ENCODE peak calls at places on chromosomes 5 and 9, in four cellular contexts. E, M, P and C are unnamed samples.

GRCh38 chr5:399296-400281 is 43.4 kb upstream of the EXOC3 start:
- DNase-seq in P (peak), M (no peak), E (no peak), C (no peak)

GRCh38 chr9:115855458-115856133 is 298.0 kb upstream of the PAPPA start:
- DNase-seq in M (no peak), P (no peak), E (no peak), C (no peak)

GRCh38 chr9:106130374-106130773 is 436.0 kb downstream of the TMEM38B start:
- DNase-seq in P (no peak), M (no peak), E (no peak), C (no peak)

GRCh38 chr5:104241051-104241450 is 678.5 kb upstream of the NUDT12 start:
- DNase-seq in M (no peak), E (no peak), P (no peak), C (peak)

GRCh38 chr5:109759304-109759703 is 69.6 kb downstream of the MAN2A1 start:
- DNase-seq in E (no peak), M (no peak), P (no peak), C (no peak)

GRCh38 chr9:95225016-95225745 is 92.3 kb downstream of the FANCC start:
- DNase-seq in M (no peak), E (no peak), P (no peak), C (no peak)

GRCh38 chr5:54007822-54008777 is 302.3 kb downstream of the ARL15 start:
- DNase-seq in M (no peak), P (no peak), E (no peak), C (no peak)

GRCh38 chr5:100165309-100165708 is 369.9 kb upstream of the FAM174A start:
- DNase-seq in M (no peak), E (no peak), P (no peak), C (no peak)

GRCh38 chr9:23643656-23644258 is 182.3 kb downstream of the ELAVL2 start:
- DNase-seq in M (no peak), E (no peak), P (no peak), C (no peak)

GRCh38 chr9:136364942-136365774 is 1.6 kb upstream of the DNLZ start:
- DNase-seq in E (no peak), P (no peak), M (no peak), C (no peak)

GRCh38 chr5:154397652-154398406 is 48.0 kb upstream of the SAP30L start:
- DNase-seq in M (no peak), P (no peak), E (no peak), C (no peak)

DNA sequence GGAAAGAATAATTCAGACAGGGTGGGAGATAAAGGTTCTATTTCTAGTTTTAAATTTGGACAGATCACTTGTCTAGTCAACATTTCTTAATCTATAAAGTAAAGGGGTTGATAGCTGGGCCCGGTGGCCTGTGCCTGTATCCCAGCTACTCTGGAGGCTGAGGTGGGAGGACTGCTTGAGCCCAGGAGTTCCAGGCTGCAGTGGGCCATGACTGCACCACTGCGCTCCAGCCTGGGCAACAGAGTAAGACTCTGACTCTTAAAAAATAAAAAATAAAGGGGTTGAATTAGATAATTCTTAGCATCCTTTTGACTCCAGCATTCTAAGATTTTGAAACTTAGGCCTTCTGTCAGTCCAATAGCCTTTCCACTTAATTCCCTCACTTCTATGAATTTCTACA is 10.8 kb downstream of the DIAPH1 start:
- DNase-seq in M (no peak), P (no peak), E (no peak), C (no peak)
- H3K27ac ChIP-seq in M (peak), P (peak), E (peak), C (no peak)

DNA sequence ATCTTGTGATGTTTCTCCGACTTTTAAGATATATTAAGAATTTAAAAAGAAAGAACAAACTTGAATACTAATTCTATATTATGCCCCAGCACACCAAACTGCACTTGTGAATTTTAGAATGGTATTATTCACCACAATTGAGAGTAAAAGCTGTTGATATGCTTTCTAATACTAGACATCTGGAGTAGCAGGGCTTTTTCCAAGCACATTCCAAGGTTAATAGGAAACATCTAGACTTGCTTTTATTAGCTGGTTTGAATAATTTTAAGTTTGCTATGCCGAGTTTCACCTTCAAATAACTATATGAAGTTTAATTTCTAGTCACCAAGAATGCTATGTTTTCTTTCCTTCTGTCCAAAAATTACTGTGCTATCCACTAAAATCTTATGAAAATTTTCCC is 13.5 kb downstream of the NREP start:
- DNase-seq in P (no peak), M (no peak), E (no peak), C (no peak)
- H3K27ac ChIP-seq in P (no peak), M (no peak), E (no peak), C (no peak)

GRCh38 chr9:72874344-72874743 is 78.5 kb downstream of the ALDH1A1 start:
- DNase-seq in P (no peak), M (no peak), E (no peak), C (no peak)
- H3K27ac ChIP-seq in P (no peak), M (no peak), E (no peak), C (no peak)

DNA sequence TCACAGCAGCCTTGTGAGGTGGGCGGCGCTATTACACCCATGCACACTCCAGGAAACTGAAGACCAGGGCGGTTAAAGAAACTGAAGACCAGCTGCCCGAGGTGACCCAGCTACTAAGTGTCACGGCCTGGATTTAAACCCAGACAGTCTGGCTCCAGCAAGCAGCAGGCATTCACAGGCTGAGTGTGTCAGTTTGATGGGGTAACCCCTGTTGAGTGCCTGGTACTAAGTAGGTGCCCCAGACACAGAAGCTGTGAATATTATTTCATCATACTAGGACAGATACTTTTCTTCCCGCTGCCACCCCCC is 7.3 kb downstream of the ENG start:
- DNase-seq in M (no peak), E (no peak), P (no peak), C (no peak)
- H3K27ac ChIP-seq in M (no peak), E (no peak), P (peak), C (no peak)

GRCh38 chr5:150777685-150778084 is 872 bp upstream of the SMIM3 start:
- DNase-seq in E (no peak), M (no peak), P (no peak), C (no peak)

GRCh38 chr5:150780180-150780692 is 1.7 kb downstream of the SMIM3 start:
- DNase-seq in E (no peak), M (no peak), P (no peak), C (no peak)

GRCh38 chr5:150779397-150780179 is 1.0 kb downstream of the SMIM3 start:
- DNase-seq in E (no peak), M (no peak), P (no peak), C (no peak)

GRCh38 chr5:150778103-150778516 is 447 bp upstream of the SMIM3 start:
- DNase-seq in M (no peak), P (no peak), E (no peak), C (no peak)

GRCh38 chr5:150778517-150779396 is at the start of gene SMIM3:
- DNase-seq in M (peak), E (peak), P (peak), C (peak)
- H3K27ac ChIP-seq in M (peak), E (peak), P (peak), C (peak)

DNA sequence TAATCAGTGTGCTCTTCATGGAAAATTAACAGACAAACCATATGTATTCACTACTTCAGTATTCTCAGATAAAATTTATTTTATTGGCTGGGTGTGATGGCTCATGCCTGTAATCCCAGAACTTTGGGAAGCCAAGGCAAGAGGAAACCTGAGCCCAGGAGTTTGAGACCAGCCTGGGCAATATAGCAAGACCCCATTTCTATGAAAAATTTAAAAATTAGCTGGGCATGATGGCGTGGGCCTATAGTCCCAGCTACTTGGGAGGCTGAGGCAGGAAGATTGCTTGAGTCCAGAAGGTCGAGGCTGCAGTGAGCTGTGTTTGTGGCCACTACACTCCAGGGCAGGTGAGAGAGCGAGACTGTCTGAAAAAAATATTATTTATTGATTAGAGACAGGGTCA is 23.4 kb upstream of the CREBRF start:
- DNase-seq in P (no peak), E (no peak), M (no peak), C (no peak)
- H3K27ac ChIP-seq in P (no peak), E (no peak), M (no peak), C (no peak)

DNA sequence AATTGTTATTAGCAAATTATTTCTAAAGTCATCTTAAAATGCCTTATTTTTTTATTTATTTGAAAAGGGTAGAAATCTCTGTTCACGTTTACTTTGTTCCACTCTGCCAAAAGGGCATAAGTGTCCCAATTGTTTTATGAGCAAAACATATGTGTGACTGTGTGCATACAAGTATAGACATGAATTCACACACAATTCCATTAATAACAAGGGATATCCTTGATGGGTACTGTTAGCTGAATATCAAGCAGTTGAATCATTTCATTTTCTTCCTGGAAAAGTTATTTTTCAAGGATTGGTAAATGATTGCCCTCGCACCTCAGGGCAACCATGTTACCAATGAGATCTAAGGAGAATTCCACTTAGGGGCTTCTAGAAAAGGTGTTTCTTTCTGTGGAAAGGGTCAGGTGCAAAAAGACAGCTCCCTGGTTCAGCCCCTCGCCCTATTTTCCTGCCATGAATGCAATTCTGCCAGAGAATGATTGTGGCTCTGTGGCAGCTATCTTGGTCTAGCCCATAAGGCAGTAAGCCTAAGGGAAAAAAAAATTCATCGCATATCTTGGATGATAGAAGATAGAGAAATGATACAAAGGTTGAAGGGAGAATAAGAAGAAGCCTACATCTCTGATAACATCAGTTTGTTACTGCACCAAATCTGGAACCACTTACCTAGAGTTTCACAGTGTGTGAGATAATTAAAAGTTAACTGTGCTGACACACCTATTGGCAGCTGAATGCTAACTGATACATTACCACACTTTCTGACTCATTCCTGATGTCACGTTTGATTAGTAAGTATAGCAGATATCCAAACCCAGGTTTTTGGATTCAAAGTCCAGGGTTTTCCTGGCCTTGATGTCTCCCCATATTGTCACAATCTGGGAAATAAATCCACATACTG is 91.8 kb upstream of the TAF11L2 start:
- DNase-seq in E (no peak), P (no peak), M (no peak), C (no peak)
- H3K27ac ChIP-seq in E (no peak), P (no peak), M (no peak), C (no peak)

DNA sequence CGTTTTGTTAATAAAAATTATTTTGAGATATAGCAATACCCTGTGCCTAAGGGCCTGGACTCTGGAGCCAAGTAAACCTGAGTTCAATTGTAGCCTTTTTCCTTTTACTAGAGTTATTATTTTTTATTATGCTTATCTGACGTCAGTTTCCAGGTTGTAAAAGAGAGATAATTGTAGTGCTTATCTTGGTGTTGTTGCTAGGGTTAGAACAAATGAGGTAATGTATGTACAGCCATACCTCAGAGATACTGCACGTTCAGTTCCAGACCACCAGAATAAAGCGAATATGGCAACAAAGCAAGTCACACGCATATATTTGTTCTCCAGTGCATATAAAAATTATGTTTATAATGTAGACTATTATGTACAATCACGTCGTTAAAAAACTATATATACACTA is 215.0 kb downstream of the VPS13A start:
- DNase-seq in M (no peak), E (no peak), P (no peak), C (no peak)
- H3K27ac ChIP-seq in M (no peak), E (no peak), P (no peak), C (no peak)

GRCh38 chr5:73186976-73187375 is 14.0 kb downstream of the TMEM174 start:
- DNase-seq in M (no peak), E (no peak), P (no peak), C (no peak)

GRCh38 chr5:73193592-73193991 is 20.6 kb downstream of the TMEM174 start:
- DNase-seq in P (no peak), E (no peak), M (no peak), C (no peak)

GRCh38 chr5:73188764-73189521 is 15.9 kb downstream of the TMEM174 start:
- DNase-seq in M (no peak), P (no peak), E (no peak), C (no peak)

GRCh38 chr5:73192375-73192774 is 19.4 kb downstream of the TMEM174 start:
- DNase-seq in M (no peak), P (no peak), E (no peak), C (no peak)

GRCh38 chr5:73189816-73190451 is 16.9 kb downstream of the TMEM174 start:
- DNase-seq in M (no peak), E (no peak), P (no peak), C (no peak)
- H3K27ac ChIP-seq in M (no peak), E (no peak), P (no peak), C (no peak)